ENCODE peak calls at places on chromosomes 11 and 22, in six cellular contexts. Y is ovary, A is MCF 10A, T is AG09309, N is fibroblast of mammary gland, I is mesothelial cell of epicardium. E is an unnamed sample.

GRCh38 chr11:91459840-91460239 is 764.8 kb upstream of the FAT3 start:
- DNase-seq in Y (no peak), I (no peak), N (no peak), T (no peak), A (peak), E (no peak)

GRCh38 chr11:119791701-119792151 is 62.7 kb upstream of the NECTIN1 start:
- DNase-seq in Y (peak), A (peak), I (no peak), T (peak), N (peak), E (no peak)

GRCh38 chr11:104148696-104149095 is 15.3 kb downstream of the PDGFD start:
- DNase-seq in A (no peak), Y (no peak), T (no peak), N (no peak), I (no peak), E (no peak)

GRCh38 chr11:71114124-71114851 is 138.1 kb downstream of the SHANK2 start:
- DNase-seq in N (no peak), T (no peak), I (no peak), A (no peak), Y (no peak), E (no peak)

GRCh38 chr11:76701701-76702100 is 31.2 kb upstream of the LRRC32 start:
- DNase-seq in I (no peak), T (no peak), Y (no peak), N (peak), A (peak), E (no peak)

GRCh38 chr22:36573815-36574350 is 44.9 kb upstream of the EIF3D start:
- DNase-seq in T (no peak), A (no peak), I (no peak), Y (no peak), N (no peak), E (no peak)

GRCh38 chr11:102451041-102451692 is 1.4 kb downstream of the TMEM123 start:
- DNase-seq in T (no peak), I (no peak), Y (no peak), N (no peak), A (no peak), E (no peak)

GRCh38 chr22:27004434-27004833 is 347.0 kb downstream of the MIAT start:
- DNase-seq in A (no peak), Y (no peak), T (no peak), N (peak), I (no peak), E (no peak)

GRCh38 chr11:126029805-126030204 is 32.9 kb downstream of the CDON start:
- DNase-seq in A (no peak), T (no peak), Y (no peak), N (no peak), I (no peak), E (no peak)

GRCh38 chr11:62953811-62954210 is 31.0 kb downstream of the SLC22A6 start:
- DNase-seq in T (no peak), N (peak), Y (no peak), A (no peak), I (no peak), E (peak)

GRCh38 chr22:30947821-30948454 is 20.6 kb downstream of the MORC2 start:
- DNase-seq in I (no peak), A (peak), T (no peak), Y (no peak), N (peak), E (no peak)

GRCh38 chr11:36186797-36187196 is 102.4 kb downstream of the COMMD9 start:
- DNase-seq in N (no peak), A (no peak), Y (no peak), T (no peak), I (no peak), E (no peak)

GRCh38 chr11:73946798-73947458 is 3.9 kb upstream of the DNAJB13 start:
- DNase-seq in T (no peak), A (no peak), I (no peak), Y (no peak), N (no peak), E (no peak)

GRCh38 chr11:8597182-8597581 is 3.2 kb upstream of the STK33 start:
- DNase-seq in I (no peak), A (peak), Y (no peak), T (peak), N (peak), E (no peak)

GRCh38 chr22:50303515-50303847 is 4.0 kb downstream of the PLXNB2 start:
- DNase-seq in Y (no peak), N (no peak), I (no peak), A (no peak), T (no peak), E (no peak)

GRCh38 chr11:12435264-12435663 is 57.9 kb downstream of the PARVA start:
- DNase-seq in T (no peak), I (no peak), N (no peak), Y (no peak), A (no peak), E (no peak)

GRCh38 chr11:28963189-28963588 is 855.0 kb downstream of the METTL15 start:
- DNase-seq in I (no peak), N (peak), A (peak), T (peak), Y (no peak), E (no peak)

GRCh38 chr11:84909740-84910139 is 717.4 kb downstream of the DLG2 start:
- DNase-seq in T (no peak), I (no peak), N (no peak), A (no peak), Y (no peak), E (no peak)

GRCh38 chr11:120168108-120168959 is 30.4 kb upstream of the TRIM29 start:
- DNase-seq in T (no peak), I (no peak), Y (no peak), N (peak), A (no peak), E (no peak)

GRCh38 chr11:37755526-37755925 is 1157.5 kb upstream of the RAG2 start:
- DNase-seq in I (no peak), A (no peak), Y (no peak), T (no peak), N (no peak), E (no peak)

GRCh38 chr11:87137711-87138110 is 100.0 kb downstream of the TMEM135 start:
- DNase-seq in N (peak), T (no peak), A (no peak), Y (no peak), I (no peak), E (no peak)

GRCh38 chr22:40654522-40655167 is 18.1 kb upstream of the MRTFA start:
- DNase-seq in Y (peak), I (no peak), T (peak), A (peak), N (peak), E (no peak)

GRCh38 chr11:73157141-73158010 is 15.3 kb upstream of the FCHSD2 start:
- DNase-seq in N (peak), T (peak), A (peak), I (no peak), Y (peak), E (no peak)

GRCh38 chr22:19466848-19467752 is 11.9 kb downstream of the UFD1 start:
- DNase-seq in N (no peak), T (no peak), I (no peak), A (no peak), Y (no peak), E (no peak)
- TF ChIP-seq CTCF in N (no peak), T (no peak), I (no peak), A (no peak), Y (no peak), E (no peak)

DNA sequence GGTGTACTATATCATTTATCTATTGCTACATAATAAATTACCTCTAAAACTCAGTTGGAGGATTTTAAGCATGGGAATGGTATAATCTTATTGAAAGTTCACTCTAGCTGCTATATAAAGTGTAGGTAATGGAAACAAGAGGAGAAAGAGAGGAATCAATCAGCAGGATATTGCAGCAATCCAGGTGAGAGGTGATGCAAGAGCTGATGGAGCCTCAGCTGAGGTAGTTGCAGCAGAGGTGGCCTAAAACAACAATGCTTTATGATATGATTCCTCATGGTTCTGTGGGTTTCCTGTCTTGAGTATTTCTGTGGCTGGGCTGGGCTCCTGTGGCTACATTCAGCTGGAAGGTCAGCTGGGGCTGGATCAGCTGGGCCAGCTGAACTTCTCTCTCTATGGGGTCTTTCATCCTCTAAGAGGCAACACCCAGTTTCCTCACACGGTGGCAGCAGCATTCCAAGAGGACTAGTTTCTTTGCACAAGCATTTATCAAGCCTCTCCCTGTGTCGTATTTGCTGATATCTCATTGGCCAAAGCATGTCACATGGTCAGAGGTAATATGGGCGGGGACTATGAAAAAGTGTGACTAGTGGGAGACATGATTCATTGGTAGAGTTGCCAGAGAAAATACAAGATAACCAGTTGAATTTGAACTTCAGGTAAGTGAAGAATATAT is 135.4 kb upstream of the LARGE1 start:
- DNase-seq in Y (no peak), A (no peak), N (no peak), T (no peak), I (no peak), E (no peak)
- TF ChIP-seq CTCF in Y (no peak), A (no peak), N (no peak), T (no peak), I (no peak), E (no peak)

DNA sequence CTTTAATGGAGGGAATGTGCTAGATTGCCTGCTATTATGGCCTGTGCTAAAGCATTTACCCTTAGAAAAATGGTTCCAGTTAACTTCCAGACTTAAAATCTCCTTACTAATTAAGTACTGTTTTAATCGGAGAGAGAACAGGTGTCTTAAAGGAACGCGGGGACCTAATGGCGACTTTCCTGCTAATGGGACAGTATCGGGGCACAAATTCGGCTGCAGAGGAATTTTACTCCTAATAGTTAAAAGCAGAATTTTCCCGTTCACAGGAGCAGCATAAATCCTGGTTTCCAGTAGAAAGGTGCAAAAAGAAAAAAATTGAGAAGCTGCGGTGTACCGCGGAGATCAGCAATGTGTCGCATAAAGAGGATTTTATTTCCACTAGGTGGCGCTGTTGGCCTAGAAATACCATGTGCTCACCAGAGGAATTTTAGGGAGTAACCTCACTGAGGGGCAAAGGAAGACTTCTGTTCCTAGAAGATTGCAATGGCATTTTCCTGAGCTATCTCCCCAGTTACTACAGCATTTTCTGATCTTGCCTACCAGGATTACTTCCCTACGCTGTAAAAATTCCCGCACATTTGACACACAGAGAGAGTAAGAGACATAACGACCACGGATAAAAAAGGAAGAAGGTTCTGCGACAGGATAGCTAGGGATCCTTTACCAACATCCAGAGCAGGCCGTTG is 44.5 kb downstream of the ZNF280B start:
- DNase-seq in A (peak), N (peak), T (peak), I (peak), Y (no peak), E (no peak)
- TF ChIP-seq CTCF in A (peak), N (peak), T (peak), I (peak), Y (peak), E (peak)

GRCh38 chr11:96530473-96530872 is 140.7 kb downstream of the JRKL start:
- DNase-seq in T (no peak), I (no peak), N (no peak), A (no peak), Y (no peak), E (no peak)

GRCh38 chr11:96520939-96521338 is 131.1 kb downstream of the JRKL start:
- DNase-seq in A (no peak), N (no peak), T (no peak), Y (no peak), I (no peak), E (no peak)

GRCh38 chr11:96524475-96524874 is 134.7 kb downstream of the JRKL start:
- DNase-seq in N (no peak), A (no peak), T (no peak), I (no peak), Y (no peak), E (no peak)
- TF ChIP-seq CTCF in N (no peak), A (no peak), T (no peak), I (no peak), Y (no peak), E (peak)

GRCh38 chr11:132123854-132124835 is 753.7 kb downstream of the NTM start:
- DNase-seq in Y (no peak), T (no peak), I (no peak), N (no peak), A (no peak), E (no peak)
- TF ChIP-seq CTCF in Y (no peak), T (peak), I (no peak), N (no peak), A (no peak), E (peak)

DNA sequence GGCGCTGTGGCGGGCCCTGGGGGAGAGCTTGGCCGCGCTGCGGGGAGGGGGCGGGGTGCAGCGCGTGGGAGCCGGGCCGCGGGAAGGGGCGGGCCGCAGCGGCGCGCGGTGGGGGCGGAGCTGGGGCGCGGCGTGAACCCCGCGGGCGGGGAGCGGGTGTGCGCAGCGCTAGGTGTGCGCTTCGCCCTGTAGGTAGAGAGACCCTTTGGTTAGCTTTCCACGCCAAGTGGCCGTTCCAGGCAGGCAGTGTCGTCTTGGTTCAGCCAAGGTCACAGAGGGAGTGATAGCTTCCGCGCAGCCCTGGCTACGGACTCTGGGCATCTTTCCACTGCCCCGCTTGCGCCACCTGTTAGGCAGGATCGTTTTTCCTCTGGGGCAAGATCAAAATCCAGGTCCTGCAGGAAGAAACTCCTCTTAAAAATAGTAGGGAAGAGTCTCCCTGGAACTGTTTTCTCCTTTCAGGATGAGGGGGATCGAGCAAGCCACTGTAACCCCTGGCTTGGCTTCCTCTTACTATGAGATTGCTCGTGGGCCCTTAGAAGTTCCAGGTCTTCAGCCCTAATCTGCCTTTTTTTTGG is 434 bp downstream of the BANF1 start:
- DNase-seq in A (peak), N (peak), I (no peak), Y (peak), T (no peak), E (no peak)
- TF ChIP-seq CTCF in A (no peak), N (peak), I (no peak), Y (no peak), T (no peak), E (no peak)

DNA sequence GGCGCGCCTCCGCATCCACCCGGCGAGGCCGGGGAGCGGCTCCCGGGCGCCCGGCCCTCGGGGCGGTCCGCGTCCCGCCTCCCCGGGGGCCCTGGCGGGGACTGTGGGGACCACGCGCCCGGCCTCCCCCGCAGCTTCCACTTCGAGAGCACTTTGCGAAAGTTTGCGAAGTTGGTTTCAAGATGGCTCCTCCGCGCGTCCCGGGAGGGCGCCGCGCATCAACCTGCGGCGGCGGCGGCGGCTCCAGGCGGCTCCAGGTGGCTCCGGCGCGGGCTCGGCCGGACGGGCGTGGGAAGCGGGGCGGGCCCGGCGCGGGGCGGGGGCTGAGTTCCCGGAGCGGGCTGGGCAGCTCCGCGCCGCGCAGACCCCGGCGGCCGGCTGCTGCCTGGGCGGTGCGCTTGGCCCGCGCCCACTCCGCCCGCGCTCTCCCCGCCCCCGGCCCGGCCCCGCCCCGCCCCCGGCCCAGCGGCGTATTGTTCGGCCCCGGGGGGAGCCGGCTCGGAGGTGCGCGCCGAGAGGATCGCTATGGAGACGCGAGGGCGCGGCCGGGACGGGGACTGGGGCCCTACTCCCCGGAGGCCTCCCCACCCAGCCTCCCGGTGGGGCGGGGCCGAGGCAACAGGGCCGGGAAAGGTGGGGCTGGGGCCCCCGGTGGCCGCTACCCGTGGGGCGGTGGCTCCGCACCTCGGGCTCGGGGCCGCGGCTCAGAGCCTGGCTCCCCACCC is at the start of gene CELSR1:
- DNase-seq in I (peak), T (no peak), N (no peak), Y (no peak), A (peak), E (no peak)
- TF ChIP-seq CTCF in I (no peak), T (no peak), N (no peak), Y (no peak), A (no peak), E (no peak)

DNA sequence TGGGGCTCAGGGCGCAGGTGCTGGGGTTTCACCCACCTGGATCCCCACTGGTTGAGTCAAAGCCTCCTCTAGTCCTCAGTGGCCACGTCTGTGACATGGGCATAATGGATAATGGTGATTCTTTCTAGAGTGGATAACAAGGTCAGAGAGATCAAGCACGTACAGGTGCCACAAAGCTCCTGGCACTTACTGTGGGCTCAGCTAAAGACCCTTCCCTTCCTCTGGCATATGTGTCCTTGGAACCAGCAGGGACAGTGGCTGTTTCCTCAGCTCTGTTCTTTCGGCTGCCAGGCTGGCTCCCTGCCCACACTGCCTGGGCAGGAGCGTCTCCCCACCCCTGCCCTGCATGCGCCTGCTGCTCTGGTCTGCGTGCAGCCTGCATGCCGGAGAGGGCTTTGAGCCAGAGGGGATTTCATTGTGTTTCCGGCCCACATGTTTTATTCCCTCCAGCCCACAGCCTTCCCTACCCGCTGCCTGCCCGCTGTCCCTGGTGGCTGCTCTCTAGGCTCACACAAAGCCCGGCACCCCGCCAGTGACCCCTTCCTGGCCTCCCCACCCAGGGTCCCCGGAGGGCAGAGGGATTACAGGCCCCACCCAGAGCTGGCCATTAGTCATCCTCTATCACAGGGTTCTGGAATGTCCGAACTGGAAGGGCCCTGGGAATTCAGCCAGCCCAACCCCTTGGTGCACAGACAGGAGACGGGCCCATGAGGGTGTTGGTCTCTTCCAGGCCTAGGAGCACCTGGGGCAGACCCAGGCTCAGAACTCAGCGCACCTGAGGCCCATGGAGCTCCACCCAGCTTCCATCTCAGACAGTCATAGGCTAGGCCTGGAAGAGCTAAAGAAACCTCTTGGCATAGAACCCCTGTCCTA is 55.3 kb upstream of the GCAT start:
- DNase-seq in N (peak), Y (peak), T (peak), A (peak), I (no peak), E (peak)
- TF ChIP-seq CTCF in N (no peak), Y (no peak), T (peak), A (no peak), I (no peak), E (peak)

E was measured in osteocyte.